ENCODE peak calls at places on chromosome 19, in five cellular contexts. Z is A549, J is lower lobe of right lung, A is stomach, S is HCT116. L is an unnamed sample.

GRCh38 chr19:16988661-16989060 is 37.9 kb downstream of the CPAMD8 start:
- DNase-seq in Z (no peak), J (no peak), A (no peak), S (no peak), L (no peak)

GRCh38 chr19:10189631-10190425 is 4.9 kb downstream of the DNMT1 start:
- DNase-seq in Z (no peak), J (no peak), A (no peak), S (no peak), L (no peak)

GRCh38 chr19:54030895-54031586 is 32.7 kb downstream of the VSTM1 start:
- DNase-seq in Z (peak; percentile 48), J (no peak), A (no peak), S (no peak), L (no peak)

GRCh38 chr19:9721861-9722260 is 46.7 kb downstream of the ZNF846 start:
- DNase-seq in Z (no peak), J (no peak), A (no peak), S (no peak), L (no peak)

GRCh38 chr19:1135454-1135853 is 31.7 kb downstream of the GPX4 start:
- DNase-seq in Z (no peak), J (no peak), A (no peak), S (no peak), L (no peak)

GRCh38 chr19:55368701-55369563 is 1.3 kb downstream of the IL11 start:
- DNase-seq in Z (peak; percentile 59), J (no peak), A (no peak), S (no peak), L (no peak)

GRCh38 chr19:3575260-3575741 is 2.6 kb downstream of the HMG20B start:
- DNase-seq in Z (peak; percentile 83), J (no peak), A (peak; percentile 42), S (no peak), L (no peak)

GRCh38 chr19:34041922-34042521 is 130.3 kb upstream of the LSM14A start:
- DNase-seq in Z (peak; percentile 79), J (peak; percentile 85), A (peak; percentile 76), S (peak; percentile 46), L (no peak)

GRCh38 chr19:39998511-39998910 is 1.7 kb downstream of the ZNF546 start:
- DNase-seq in Z (no peak), J (no peak), A (no peak), S (no peak), L (no peak)

GRCh38 chr19:29845576-29846176 is 33.9 kb downstream of the CCNE1 start:
- DNase-seq in Z (peak; percentile 84), J (no peak), A (no peak), S (no peak), L (no peak)

GRCh38 chr19:39409886-39410619 is 2.4 kb upstream of the PLEKHG2 start:
- DNase-seq in Z (peak; percentile 75), J (peak; percentile 90), A (peak; percentile 76), S (peak; percentile 54), L (no peak)

GRCh38 chr19:4866595-4867424 is 657 bp downstream of the PLIN3 start:
- DNase-seq in Z (no peak), J (peak; percentile 84), A (peak; percentile 68), S (no peak), L (no peak)

GRCh38 chr19:34471906-34472305 is 9.7 kb upstream of the WTIP start:
- DNase-seq in Z (no peak), J (no peak), A (peak; percentile 31), S (no peak), L (no peak)

GRCh38 chr19:12939292-12939606 is 840 bp downstream of the CALR start:
- DNase-seq in Z (no peak), J (no peak), A (no peak), S (no peak), L (no peak)

GRCh38 chr19:38370299-38370698 is 4.1 kb upstream of the PSMD8 start:
- DNase-seq in Z (no peak), J (no peak), A (no peak), S (no peak), L (no peak)

GRCh38 chr19:752652-753517 is 2.0 kb downstream of the MISP start:
- DNase-seq in Z (peak; percentile 99), J (peak; percentile 87), A (peak; percentile 85), S (peak; percentile 89), L (peak; percentile 69)

GRCh38 chr19:5369962-5370367 is 29.4 kb upstream of the PTPRS start:
- DNase-seq in Z (peak; percentile 63), J (peak; percentile 50), A (peak; percentile 69), S (no peak), L (no peak)

GRCh38 chr19:2624537-2625091 is 77.9 kb downstream of the GNG7 start:
- DNase-seq in Z (no peak), J (peak; percentile 73), A (peak; percentile 75), S (no peak), L (no peak)

GRCh38 chr19:51055866-51056265 is 9.0 kb downstream of the KLK13 start:
- DNase-seq in Z (no peak), J (no peak), A (no peak), S (no peak), L (no peak)

GRCh38 chr19:51060336-51060735 is 4.6 kb downstream of the KLK13 start:
- DNase-seq in Z (no peak), J (no peak), A (peak; percentile 17), S (no peak), L (no peak)

GRCh38 chr19:51063664-51064063 is 1.2 kb downstream of the KLK13 start:
- DNase-seq in Z (no peak), J (no peak), A (peak; percentile 30), S (no peak), L (no peak)

GRCh38 chr19:51060973-51061372 is 3.9 kb downstream of the KLK13 start:
- DNase-seq in Z (no peak), J (no peak), A (no peak), S (no peak), L (no peak)

GRCh38 chr19:51059715-51060114 is 5.2 kb downstream of the KLK13 start:
- DNase-seq in Z (no peak), J (no peak), A (peak; percentile 17), S (no peak), L (no peak)
- TF ChIP-seq CTCF in Z (no peak), J (no peak), A (no peak), S (no peak), L (no peak)

DNA sequence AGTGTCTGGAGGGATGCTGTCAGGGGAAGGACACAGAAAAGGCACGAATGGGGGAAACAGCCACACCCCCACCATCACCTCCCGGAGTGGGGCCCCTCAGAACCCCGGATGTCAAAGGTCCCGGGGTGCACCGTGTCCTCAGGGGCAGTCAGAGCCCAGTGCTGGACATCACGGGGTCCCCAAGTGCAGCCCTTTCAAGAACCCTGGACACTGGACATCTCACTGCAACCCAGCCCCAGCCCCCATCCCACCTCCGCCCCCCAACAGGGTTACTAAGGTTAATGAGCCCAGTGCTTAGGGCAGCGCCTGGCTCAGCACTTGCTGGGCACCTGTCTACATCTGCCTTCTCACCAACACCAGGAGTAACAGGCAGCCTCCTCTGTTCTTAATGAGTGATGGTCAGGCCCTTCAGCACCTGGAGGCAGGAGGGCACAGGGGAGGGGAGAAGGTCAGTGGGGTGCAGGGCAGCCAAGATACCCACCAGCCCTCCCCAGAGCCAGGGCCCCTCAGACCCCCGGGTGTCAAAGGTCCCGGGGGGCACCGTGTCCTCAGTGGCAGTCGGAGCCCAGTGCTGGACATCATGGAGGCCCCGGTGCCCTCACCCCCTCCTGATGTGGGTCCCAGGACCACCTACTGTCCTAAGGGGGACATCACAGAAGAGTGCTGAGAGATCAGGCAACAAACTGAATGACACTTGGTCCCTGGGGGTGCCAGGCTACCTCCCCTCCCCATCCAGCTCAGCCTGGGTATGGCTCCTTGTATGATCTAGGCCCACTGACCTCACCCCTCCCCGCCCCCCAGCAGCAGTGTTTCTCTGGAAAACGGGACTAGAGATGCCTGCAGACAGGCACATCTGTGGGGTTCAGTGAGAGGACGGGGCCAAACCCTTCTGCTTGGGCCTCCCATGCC is 9.0 kb downstream of the ACP4 start:
- DNase-seq in Z (no peak), J (no peak), A (no peak), S (no peak), L (no peak)
- H3K27ac ChIP-seq in Z (no peak overlapping the region), J (no peak overlapping the region), A (no peak overlapping the region), S (no peak overlapping the region), L (no peak overlapping the region)

GRCh38 chr19:32828643-32829344 is 40.8 kb downstream of the SLC7A9 start:
- DNase-seq in Z (no peak), J (no peak), A (no peak), S (no peak), L (no peak)
- H3K4me3 ChIP-seq in Z (no peak overlapping the region), J (no peak overlapping the region), A (no peak overlapping the region), S (no peak overlapping the region), L (no peak overlapping the region)

GRCh38 chr19:41263850-41264580 is at the start of gene HNRNPUL1:
- DNase-seq in Z (peak; percentile 100), J (peak; percentile 97), A (peak; percentile 98), S (peak; percentile 100), L (peak; percentile 100)

GRCh38 chr19:41263042-41263849 is 926 bp upstream of the HNRNPUL1 start:
- DNase-seq in Z (peak; percentile 70), J (peak; percentile 73), A (peak; percentile 66), S (no peak), L (no peak)

GRCh38 chr19:41261474-41262190 is 2.5 kb upstream of the HNRNPUL1 start:
- DNase-seq in Z (no peak), J (no peak), A (no peak), S (no peak), L (no peak)

GRCh38 chr19:41265376-41266153 is 1.4 kb downstream of the HNRNPUL1 start:
- DNase-seq in Z (peak; percentile 37), J (no peak), A (peak; percentile 27), S (no peak), L (no peak)

DNA sequence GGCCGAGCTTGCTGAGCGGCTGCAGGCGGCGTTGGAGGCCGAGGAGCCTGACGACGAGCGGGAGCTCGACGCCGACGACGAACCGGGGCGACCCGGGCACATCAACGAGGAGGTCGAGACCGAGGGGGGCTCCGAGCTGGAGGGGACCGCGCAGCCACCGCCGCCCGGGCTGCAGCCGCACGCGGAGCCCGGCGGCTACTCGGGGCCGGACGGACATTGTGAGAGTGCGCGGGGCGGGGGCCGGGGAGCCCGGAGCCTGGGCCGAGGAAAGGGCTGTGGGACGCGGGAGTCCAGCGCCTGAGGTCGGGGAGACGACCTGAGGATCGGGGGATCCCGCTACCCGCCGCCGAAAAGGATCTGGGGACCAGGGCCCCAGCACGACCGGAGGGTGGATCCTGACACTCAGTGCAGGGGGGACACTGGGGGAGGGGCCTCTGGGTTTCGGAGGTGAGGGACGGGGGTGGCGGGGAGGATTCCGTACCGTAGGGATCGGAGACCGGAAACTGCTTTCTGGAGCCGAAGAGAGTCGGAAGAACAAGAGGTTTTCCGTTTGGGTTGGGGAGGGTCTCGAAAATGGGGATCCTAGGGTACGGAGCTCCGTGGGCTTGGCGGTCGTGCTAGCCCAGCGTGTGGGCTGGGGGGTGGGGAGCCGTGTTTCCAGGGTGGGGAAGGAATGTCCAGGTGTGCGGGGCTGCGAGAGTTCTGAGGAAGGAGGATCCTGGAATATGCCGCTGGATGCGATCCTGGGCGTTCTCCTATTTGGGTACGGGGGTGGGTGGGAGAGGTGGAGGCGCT is 606 bp downstream of the HNRNPUL1 start:
- DNase-seq in Z (peak; percentile 56), J (peak; percentile 75), A (peak; percentile 43), S (no peak), L (no peak)
- TF ChIP-seq CTCF in Z (no peak), J (no peak), A (no peak), S (no peak), L (no peak)